ENCODE peak calls at places on chromosomes 13 and 19, in ten cellular contexts. S is spleen; H is adrenal gland; K is lung; L is CD4-positive, alpha-beta memory T cell; Z is prostate gland; T is psoas muscle; E is ovary; D is mucosa of descending colon; X is thoracic aorta. I is an unnamed sample. For H3K9me3 and H3K4me1, the result is how much of the 10 kb centered on the place peaks cover.

GRCh38 chr19:19997656-19998268 is 41.5 kb downstream of the ZNF682 start:
- DNase-seq in H (no peak), T (peak), L (peak), K (no peak), S (no peak), X (no peak), E (peak), D (peak), Z (peak), I (peak)

GRCh38 chr19:48835734-48836088 is 580 bp downstream of the HSD17B14 start:
- DNase-seq in L (peak), S (peak), X (peak), D (peak), H (peak), E (peak), K (peak), Z (peak), T (peak), I (peak)

GRCh38 chr13:80577285-80577684 is 236.4 kb upstream of the SPRY2 start:
- DNase-seq in K (no peak), S (no peak), E (no peak), T (no peak), X (no peak), L (no peak), D (no peak), H (no peak), Z (no peak), I (no peak)

GRCh38 chr13:90302113-90302512 is 1045.4 kb upstream of the MIR17HG start:
- DNase-seq in T (no peak), E (no peak), D (no peak), L (no peak), K (no peak), H (no peak), X (no peak), S (no peak), Z (no peak), I (no peak)

GRCh38 chr19:52307275-52307674 is 10.3 kb downstream of the ZNF480 start:
- DNase-seq in K (no peak), T (no peak), Z (no peak), E (no peak), D (peak), H (no peak), X (no peak), L (peak), S (no peak), I (no peak)

GRCh38 chr19:47228168-47228936 is 2.6 kb downstream of the BBC3 start:
- DNase-seq in L (peak), K (no peak), S (peak), E (peak), X (no peak), H (peak), T (peak), D (peak), Z (no peak), I (peak)

GRCh38 chr13:113561417-113562084 is 23.0 kb upstream of the TFDP1 start:
- DNase-seq in T (no peak), H (no peak), X (no peak), Z (no peak), L (no peak), K (peak), E (no peak), S (peak), D (no peak), I (peak)

GRCh38 chr13:99542788-99543406 is 41.6 kb downstream of the TM9SF2 start:
- DNase-seq in K (no peak), E (no peak), X (no peak), H (no peak), D (no peak), T (no peak), L (peak), S (peak), Z (no peak), I (no peak)

GRCh38 chr13:45615501-45616101 is at the start of gene ERICH6B:
- DNase-seq in Z (no peak), L (no peak), K (no peak), D (no peak), T (no peak), S (no peak), X (no peak), H (no peak), E (peak), I (no peak)

GRCh38 chr13:70107498-70108271 is at the start of gene ATXN8OS:
- DNase-seq in L (no peak), H (no peak), Z (no peak), K (no peak), S (peak), E (no peak), X (no peak), D (no peak), T (no peak), I (no peak)

GRCh38 chr19:56707821-56708220 is 36.3 kb upstream of the ZNF835 start:
- DNase-seq in S (no peak), K (no peak), D (no peak), Z (no peak), E (no peak), T (no peak), H (no peak), L (no peak), X (no peak), I (no peak)
- H3K9me3 ChIP-seq in S (under half), K (under half), D (half or more), Z (under half), E (under half), T (under half), H (under half), L (under half), X (under half), I (half or more)

DNA sequence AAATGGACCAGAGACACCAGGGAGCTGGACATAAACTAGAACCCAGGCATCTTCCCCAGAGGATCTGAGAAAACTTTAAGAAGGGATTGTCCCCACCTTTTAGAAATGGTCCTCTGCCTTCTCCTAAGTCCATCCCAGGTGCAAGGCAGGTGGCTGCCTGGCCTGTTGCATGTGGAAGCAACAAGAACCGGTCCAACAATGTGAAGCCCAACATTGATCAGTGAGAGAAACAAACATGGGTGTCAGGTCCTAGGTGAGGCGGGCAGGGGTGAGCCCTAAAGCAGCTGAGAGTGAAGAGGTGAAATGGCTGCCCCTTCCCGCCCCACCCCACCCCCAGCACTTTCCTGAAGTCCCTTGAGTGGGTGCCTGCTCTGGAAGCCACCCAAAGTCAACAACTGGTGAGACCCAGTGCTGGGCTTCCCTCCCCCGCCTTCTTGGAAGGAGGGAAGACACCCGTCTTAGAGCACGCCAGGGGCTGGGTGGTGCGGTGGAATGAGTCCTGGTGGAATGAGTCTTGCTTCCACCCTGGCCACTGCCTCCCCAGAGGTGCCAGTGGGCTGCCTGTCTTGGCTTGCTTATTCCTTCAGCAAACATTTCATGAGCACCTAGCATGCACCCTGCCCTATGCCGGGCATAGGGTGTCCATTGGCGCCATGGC is 1.7 kb downstream of the AP1M1 start:
- DNase-seq in L (no peak), K (peak), E (no peak), H (no peak), S (no peak), Z (no peak), T (no peak), X (no peak), D (no peak), I (peak)
- H3K4me1 ChIP-seq in L (under half), K (under half), E (under half), H (under half), S (half or more), Z (under half), T (under half), X (under half), D (under half), I (half or more)

GRCh38 chr19:43848821-43849220 is 21.7 kb downstream of the ZNF283 start:
- DNase-seq in L (no peak), S (no peak), T (no peak), H (no peak), K (no peak), X (no peak), D (no peak), E (no peak), Z (no peak), I (no peak)

GRCh38 chr19:43841990-43842389 is 14.9 kb downstream of the ZNF283 start:
- DNase-seq in E (no peak), T (no peak), K (no peak), Z (no peak), X (no peak), H (no peak), L (no peak), S (no peak), D (no peak), I (no peak)

GRCh38 chr19:43847246-43847645 is 20.1 kb downstream of the ZNF283 start:
- DNase-seq in Z (no peak), L (no peak), X (no peak), S (no peak), E (no peak), T (no peak), D (no peak), H (no peak), K (no peak), I (no peak)

GRCh38 chr19:43847884-43848283 is 20.8 kb downstream of the ZNF283 start:
- DNase-seq in L (no peak), K (no peak), Z (no peak), D (no peak), S (no peak), X (no peak), H (no peak), T (no peak), E (no peak), I (no peak)
- H3K9me3 ChIP-seq in L (under half), K (under half), Z (under half), D (half or more), S (half or more), X (half or more), H (under half), T (half or more), E (under half), I (half or more)

DNA sequence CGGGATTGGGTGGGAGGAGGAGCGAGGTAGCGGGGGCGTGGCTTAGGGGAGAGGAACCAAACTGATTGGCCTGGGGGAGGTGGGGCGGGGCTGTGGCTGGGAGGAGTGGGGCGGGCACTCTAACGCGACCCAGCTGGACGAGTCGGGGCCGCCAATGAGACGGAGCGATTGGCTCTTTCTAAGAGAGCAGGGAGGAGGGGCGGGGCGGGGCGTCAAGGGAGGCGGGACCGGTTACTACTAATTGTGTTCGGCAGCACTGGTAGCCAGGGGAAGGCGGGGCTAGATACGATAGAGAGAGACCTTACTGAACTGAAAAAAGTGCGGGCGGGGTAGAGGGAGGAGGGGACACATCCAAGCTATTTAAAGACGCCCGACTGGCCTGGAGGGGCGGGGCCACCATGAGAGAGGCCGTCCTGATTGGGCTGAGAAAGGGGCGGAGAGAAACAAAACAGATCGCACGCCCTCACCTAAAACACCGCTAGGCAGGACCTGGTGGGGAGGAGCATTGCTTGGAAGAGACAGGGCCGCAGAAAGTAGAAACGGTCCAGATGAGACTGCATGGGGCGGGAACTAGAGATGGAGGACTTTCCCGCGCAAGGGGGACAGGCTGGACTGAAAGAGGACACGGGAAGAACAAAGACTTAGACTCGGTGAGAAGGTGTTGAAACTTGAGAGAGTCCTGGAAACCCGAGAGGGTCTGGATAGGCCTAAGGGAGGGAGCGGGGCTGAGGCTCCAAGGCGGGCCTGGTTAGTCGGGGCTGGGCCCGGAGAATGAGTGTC is at the start of gene KCNC3:
- DNase-seq in D (peak), L (peak), X (peak), T (peak), E (peak), K (peak), Z (peak), H (peak), S (peak), I (peak)
- H3K4me1 ChIP-seq in D (under half), L (half or more), X (under half), T (under half), E (under half), K (under half), Z (under half), H (under half), S (half or more), I (half or more)

GRCh38 chr19:57566396-57567256 is 7.0 kb upstream of the ZNF550 start:
- DNase-seq in D (no peak), L (no peak), H (no peak), K (no peak), T (no peak), E (no peak), S (no peak), X (no peak), Z (no peak), I (no peak)

GRCh38 chr19:57576661-57577060 is 2.0 kb downstream of the ZNF416 start:
- DNase-seq in D (no peak), E (no peak), Z (no peak), L (no peak), T (no peak), X (no peak), K (no peak), H (no peak), S (no peak), I (no peak)

GRCh38 chr19:57570707-57571106 is 8.0 kb downstream of the ZNF416 start:
- DNase-seq in Z (no peak), X (no peak), D (no peak), L (no peak), T (no peak), H (no peak), K (no peak), S (no peak), E (no peak), I (no peak)

GRCh38 chr19:57572415-57572947 is 6.2 kb downstream of the ZNF416 start:
- DNase-seq in H (no peak), K (no peak), Z (no peak), T (no peak), X (no peak), E (no peak), S (no peak), D (no peak), L (no peak), I (no peak)
- H3K9me3 ChIP-seq in H (under half), K (half or more), Z (under half), T (half or more), X (half or more), E (under half), S (under half), D (half or more), L (half or more), I (half or more)

DNA sequence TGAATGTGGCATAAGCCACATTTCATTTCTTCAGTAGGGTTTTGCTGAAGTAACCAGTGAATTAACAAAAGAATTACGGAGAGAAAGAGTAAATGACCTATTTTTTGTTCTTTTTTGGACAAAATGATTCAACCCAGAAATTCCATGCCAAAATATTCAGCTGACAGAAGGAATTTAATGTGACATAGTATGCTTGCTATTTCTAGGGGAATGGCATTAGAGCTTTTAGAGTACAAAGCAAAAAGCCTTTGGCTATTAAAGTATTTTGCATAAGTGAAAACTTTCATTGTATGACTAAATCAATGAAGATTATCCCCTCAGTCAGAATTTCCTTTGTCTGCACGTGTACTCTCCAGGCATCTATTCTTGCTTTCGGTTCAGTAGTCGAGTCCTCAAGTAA is 465.3 kb downstream of the COG6 start:
- DNase-seq in E (no peak), L (no peak), H (no peak), Z (no peak), K (no peak), T (no peak), D (no peak), S (no peak), X (no peak), I (no peak)
- H3K4me1 ChIP-seq in E (under half), L (under half), H (under half), Z (under half), K (under half), T (under half), D (under half), S (under half), X (under half), I (under half)

GRCh38 chr19:58044886-58045285 is 11.1 kb downstream of the ZSCAN1 start:
- DNase-seq in H (no peak), Z (no peak), T (no peak), L (no peak), X (no peak), D (no peak), E (no peak), K (no peak), S (no peak), I (no peak)
- H3K9me3 ChIP-seq in H (under half), Z (under half), T (under half), L (under half), X (under half), D (half or more), E (under half), K (half or more), S (under half), I (half or more)

DNA sequence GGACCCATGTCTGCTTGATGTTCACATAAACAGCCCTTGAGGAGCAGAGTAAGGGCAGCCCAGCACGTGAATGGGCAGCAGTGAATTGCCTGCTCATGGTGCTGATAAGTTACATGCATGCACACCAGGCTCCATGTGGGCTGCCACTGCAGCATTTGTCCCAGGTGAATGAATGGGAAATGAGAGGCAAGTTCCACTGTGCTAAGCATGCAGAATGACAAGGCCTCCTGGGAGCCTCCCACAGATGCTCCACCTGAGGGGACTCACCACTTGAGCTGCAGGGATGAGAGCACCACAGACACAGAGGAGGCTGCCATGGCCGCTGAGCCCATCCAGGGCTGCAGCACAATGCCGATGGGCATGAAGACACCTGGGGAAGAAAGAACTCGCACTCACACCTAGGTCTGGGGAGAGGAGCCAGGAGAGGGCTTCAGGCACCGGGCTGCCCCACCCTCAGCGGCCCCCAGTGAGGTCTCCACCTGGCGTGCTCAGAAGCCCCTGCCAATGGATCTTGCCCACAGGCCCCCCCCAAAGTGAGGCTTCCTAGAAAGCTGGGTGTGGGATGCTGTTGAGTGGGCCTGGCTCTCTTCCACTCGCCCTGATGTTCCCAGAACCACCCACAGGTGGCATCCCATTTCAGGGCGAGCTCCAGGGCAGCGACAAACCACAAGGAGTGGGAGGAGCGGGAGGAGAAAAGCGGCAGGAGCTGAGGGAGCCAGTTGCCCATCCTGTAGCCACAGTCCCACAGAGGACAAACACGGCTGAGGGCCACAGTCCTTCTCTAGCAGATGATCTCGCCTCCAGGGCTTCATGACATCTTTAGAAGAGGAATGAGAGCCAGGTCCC is 73.8 kb downstream of the CCDC70 start:
- DNase-seq in S (no peak), H (no peak), X (no peak), E (no peak), D (peak), K (no peak), Z (peak), T (no peak), L (no peak), I (peak)
- H3K4me1 ChIP-seq in S (under half), H (under half), X (under half), E (under half), D (under half), K (under half), Z (under half), T (under half), L (under half), I (under half)